ENCODE peak calls at places on chromosomes 6 and 20, in four cellular contexts. Q is K562, P is Peyer's patch, Z is HCT116. R is an unnamed sample.

GRCh38 chr6:136641166-136641565 is 90.9 kb upstream of the MAP7 start:
- DNase-seq in Q (no peak), P (no peak), Z (no peak), R (no peak)

GRCh38 chr6:125481056-125481455 is 179.3 kb upstream of the HDDC2 start:
- DNase-seq in Q (no peak), P (no peak), Z (no peak), R (no peak)

GRCh38 chr20:44460795-44461141 is 14.9 kb upstream of the TTPAL start:
- DNase-seq in Q (peak; percentile 50), P (no peak), Z (peak; percentile 31), R (no peak)

GRCh38 chr20:10259166-10259565 is 40.5 kb downstream of the SNAP25 start:
- DNase-seq in Q (no peak), P (no peak), Z (no peak), R (no peak)

GRCh38 chr6:108193835-108194234 is 28.0 kb downstream of the NR2E1 start:
- DNase-seq in Q (no peak), P (no peak), Z (no peak), R (no peak)

GRCh38 chr6:44475779-44476434 is 88.4 kb downstream of the CDC5L start:
- DNase-seq in Q (peak; percentile 92), P (peak; percentile 56), Z (peak; percentile 51), R (peak; percentile 81)

GRCh38 chr6:112149236-112149635 is 61.8 kb downstream of the FAM229B start:
- DNase-seq in Q (no peak), P (no peak), Z (no peak), R (no peak)

GRCh38 chr6:52929321-52930164 is 20.0 kb upstream of the GSTA3 start:
- DNase-seq in Q (peak; percentile 58), P (no peak), Z (peak; percentile 22), R (no peak)

GRCh38 chr6:5672581-5673011 is 334.1 kb downstream of the NRN1 start:
- DNase-seq in Q (peak; percentile 53), P (no peak), Z (no peak), R (no peak)

GRCh38 chr6:146990284-146990683 is 213.9 kb upstream of the STXBP5 start:
- DNase-seq in Q (no peak), P (no peak), Z (no peak), R (no peak)

GRCh38 chr6:16723833-16724232 is 37.4 kb downstream of the ATXN1 start:
- DNase-seq in Q (no peak), P (no peak), Z (peak; percentile 84), R (no peak)

GRCh38 chr20:44967207-44967807 is 995 bp downstream of the STK4 start:
- DNase-seq in Q (peak; percentile 35), P (peak; percentile 60), Z (no peak), R (peak; percentile 40)

GRCh38 chr20:57033994-57034393 is 232.4 kb downstream of the BMP7 start:
- DNase-seq in Q (no peak), P (no peak), Z (no peak), R (no peak)

GRCh38 chr6:90537723-90538407 is 49.0 kb downstream of the MAP3K7 start:
- DNase-seq in Q (peak; percentile 23), P (no peak), Z (no peak), R (no peak)

GRCh38 chr6:139290787-139291294 is 957 bp downstream of the TXLNB start:
- DNase-seq in Q (no peak), P (peak; percentile 43), Z (no peak), R (peak; percentile 19)

GRCh38 chr6:29742191-29742590 is 19.0 kb downstream of the HLA-F start:
- DNase-seq in Q (no peak), P (no peak), Z (no peak), R (no peak)

GRCh38 chr20:8854566-8854965 is 214.3 kb upstream of the PLCB4 start:
- DNase-seq in Q (peak; percentile 42), P (no peak), Z (no peak), R (peak; percentile 12)
- H3K4me3 ChIP-seq in Q (no peak overlapping the region), P (no peak overlapping the region), Z (no peak overlapping the region), R (no peak overlapping the region)

DNA sequence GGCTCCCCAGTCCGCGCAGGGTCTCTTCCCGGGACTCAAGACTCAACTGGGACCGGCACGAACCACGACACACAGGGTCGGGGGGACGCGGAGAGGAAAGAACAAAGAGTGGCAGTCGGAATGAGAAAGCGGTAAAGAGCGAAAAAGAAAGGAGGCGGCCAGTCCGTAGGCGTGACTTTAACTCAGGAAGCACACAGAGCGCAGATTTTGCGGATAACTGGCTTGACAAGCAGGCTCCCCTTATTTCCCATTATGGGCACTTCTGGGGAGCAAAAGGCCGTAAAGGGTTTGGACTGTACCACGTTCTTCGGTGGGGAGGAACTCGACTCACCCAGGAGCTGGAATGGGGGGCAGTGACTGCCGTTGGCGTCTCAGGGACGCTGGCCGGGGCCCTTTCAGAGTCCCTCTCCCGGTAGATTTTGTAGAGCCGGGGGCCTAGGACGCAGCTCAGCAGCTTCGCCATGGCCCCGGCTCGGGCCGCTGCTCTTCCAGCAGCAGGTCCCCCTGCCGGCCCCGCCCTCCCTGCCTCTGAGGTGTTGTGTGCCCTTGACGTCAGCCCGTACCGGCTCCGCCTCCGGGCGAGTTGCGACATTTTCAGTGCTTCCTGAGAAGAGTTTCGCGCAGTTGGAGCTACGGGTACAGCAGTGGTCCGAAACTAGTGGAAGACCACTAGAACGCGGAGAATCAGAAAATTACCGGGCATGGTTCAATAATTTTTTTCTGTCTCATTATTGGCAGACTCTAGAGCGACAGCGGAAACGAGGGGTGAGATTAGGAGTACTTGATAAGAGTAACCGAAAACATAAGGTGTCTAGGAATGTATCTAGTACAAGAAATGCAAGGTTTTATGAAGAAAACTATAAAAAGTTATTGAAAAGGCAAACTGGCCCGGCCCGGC is at the start of gene ABHD16A:
- DNase-seq in Q (peak; percentile 100), P (peak; percentile 100), Z (peak; percentile 98), R (peak; percentile 99)
- TF ChIP-seq POLR2A in Q (peak; percentile 98), P (peak; percentile 97), Z (peak; percentile 48), R (peak; percentile 98)

GRCh38 chr6:159451051-159451450 is 242.0 kb downstream of the SOD2 start:
- DNase-seq in Q (no peak), P (no peak), Z (no peak), R (no peak)
- H3K4me3 ChIP-seq in Q (no peak overlapping the region), P (no peak overlapping the region), Z (no peak overlapping the region), R (no peak overlapping the region)

DNA sequence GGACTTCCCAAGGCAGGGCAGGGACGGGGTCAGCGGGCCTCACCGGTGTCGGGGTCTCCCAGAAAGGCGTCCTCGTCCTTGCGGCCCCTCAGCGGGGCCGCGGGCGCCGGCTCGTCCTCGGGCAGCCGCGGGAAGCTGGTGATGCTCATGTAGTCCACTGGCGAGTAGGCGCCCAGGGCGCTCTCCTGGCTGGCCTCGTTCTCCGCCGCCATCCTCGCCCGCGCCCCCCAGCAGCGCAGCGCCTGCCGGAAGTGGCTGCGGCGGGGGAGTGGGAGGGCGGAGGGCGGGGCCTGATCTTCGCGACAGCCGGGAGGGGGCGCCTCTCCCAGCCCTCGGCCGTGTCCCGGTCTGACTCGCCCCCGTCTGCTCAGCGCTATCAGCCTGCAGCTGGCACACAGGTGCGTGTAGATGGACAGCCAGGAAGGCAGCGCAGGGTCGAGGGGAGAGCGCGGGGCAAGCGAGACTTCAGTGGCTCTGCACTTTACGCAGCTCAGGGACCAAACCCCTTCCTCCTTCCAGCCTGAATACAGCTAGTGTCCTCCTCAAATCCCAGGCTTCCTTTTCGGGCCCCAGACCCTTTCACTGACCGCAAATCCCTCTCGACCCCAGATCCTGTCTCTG is at the start of gene GGT7:
- DNase-seq in Q (peak; percentile 88), P (peak; percentile 83), Z (peak; percentile 35), R (peak; percentile 90)
- TF ChIP-seq POLR2A in Q (peak; percentile 74), P (peak; percentile 53), Z (no peak), R (peak; percentile 36)

R was measured in transverse colon.